ENCODE peak calls at places on chromosomes 3 and 15, in seven cellular contexts. J, Z, N, E, T, A and X are unnamed samples.

GRCh38 chr15:73760777-73761329 is 7.7 kb upstream of the INSYN1 start:
- DNase-seq in Z (no peak), J (no peak), T (no peak), A (no peak), E (no peak), N (no peak), X (no peak)

GRCh38 chr15:51801391-51801835 is 28.0 kb upstream of the TMOD3 start:
- DNase-seq in E (no peak), T (no peak), J (no peak), A (peak; percentile 22), Z (peak; percentile 32), N (peak; percentile 4), X (no peak)

GRCh38 chr3:126907557-126907956 is 75.4 kb upstream of the PLXNA1 start:
- DNase-seq in Z (no peak), N (no peak), J (no peak), E (no peak), T (no peak), A (no peak), X (no peak)

GRCh38 chr3:143668924-143669790 is 179.1 kb downstream of the SLC9A9 start:
- DNase-seq in A (peak; percentile 20), T (no peak), E (no peak), J (no peak), Z (peak; percentile 25), N (no peak), X (no peak)

GRCh38 chr15:80620931-80621330 is 74.2 kb upstream of the ABHD17C start:
- DNase-seq in T (no peak), A (no peak), J (no peak), Z (no peak), N (no peak), E (no peak), X (no peak)

GRCh38 chr3:167996514-167996913 is 99.2 kb downstream of the GOLIM4 start:
- DNase-seq in J (no peak), A (no peak), E (no peak), T (no peak), Z (no peak), N (no peak), X (no peak)

GRCh38 chr3:105430460-105430859 is 63.8 kb downstream of the ALCAM start:
- DNase-seq in E (no peak), A (no peak), N (no peak), J (no peak), T (no peak), Z (no peak), X (no peak)

GRCh38 chr15:63079938-63080626 is 37.5 kb downstream of the TPM1 start:
- DNase-seq in N (no peak), E (no peak), J (no peak), A (peak; percentile 51), T (no peak), Z (peak; percentile 47), X (peak; percentile 55)

GRCh38 chr3:27723803-27724458 is 1.8 kb upstream of the EOMES start:
- DNase-seq in Z (no peak), E (no peak), J (no peak), A (no peak), N (no peak), T (no peak), X (no peak)

GRCh38 chr15:51121118-51121517 is 26.4 kb upstream of the TNFAIP8L3 start:
- DNase-seq in E (no peak), A (peak; percentile 80), N (no peak), T (no peak), J (peak; percentile 91), Z (peak; percentile 98), X (peak; percentile 55)

GRCh38 chr3:170420307-170420821 is 1.7 kb downstream of the CLDN11 start:
- DNase-seq in T (no peak), Z (no peak), J (no peak), E (no peak), A (peak; percentile 40), N (peak; percentile 66), X (no peak)

GRCh38 chr15:100901702-100902435 is 17.3 kb upstream of the LRRK1 start:
- DNase-seq in N (no peak), A (no peak), J (no peak), T (no peak), E (no peak), Z (peak; percentile 19), X (peak; percentile 69)

GRCh38 chr15:51203797-51204196 is 109.1 kb upstream of the TNFAIP8L3 start:
- DNase-seq in E (no peak), Z (peak; percentile 98), J (no peak), A (no peak), N (no peak), T (no peak), X (no peak)

GRCh38 chr3:18295171-18295920 is 129.8 kb downstream of the SATB1 start:
- DNase-seq in E (no peak), J (peak; percentile 95), A (no peak), Z (peak; percentile 70), N (no peak), T (no peak), X (peak; percentile 19)

GRCh38 chr3:48528754-48529153 is 24.8 kb upstream of the SHISA5 start:
- DNase-seq in J (no peak), A (no peak), T (no peak), Z (peak; percentile 12), N (no peak), E (no peak), X (no peak)

GRCh38 chr15:51186846-51187340 is 92.2 kb upstream of the TNFAIP8L3 start:
- DNase-seq in Z (no peak), E (no peak), A (no peak), N (no peak), T (no peak), J (no peak), X (no peak)

GRCh38 chr15:80026754-80027153 is 32.7 kb upstream of the ZFAND6 start:
- DNase-seq in E (no peak), A (no peak), J (no peak), T (no peak), N (no peak), Z (no peak), X (peak; percentile 10)

GRCh38 chr3:71582612-71583568 is 638 bp downstream of the FOXP1 start:
- DNase-seq in A (peak; percentile 51), Z (no peak), N (peak; percentile 57), E (peak; percentile 41), T (peak; percentile 72), J (no peak), X (peak; percentile 74)

GRCh38 chr3:46736006-46736872 is 18.6 kb upstream of the PRSS50 start:
- DNase-seq in N (no peak), T (no peak), E (no peak), A (no peak), Z (no peak), J (no peak), X (no peak)

GRCh38 chr15:42373274-42373673 is 14.0 kb downstream of the CAPN3 start:
- DNase-seq in T (no peak), N (no peak), E (no peak), Z (no peak), A (no peak), J (no peak), X (no peak)

GRCh38 chr15:43828061-43828657 is 1.4 kb downstream of the WDR76 start:
- DNase-seq in A (peak; percentile 31), T (no peak), N (no peak), E (no peak), Z (no peak), J (no peak), X (peak; percentile 17)

GRCh38 chr15:25690673-25691543 is 172.2 kb downstream of the ATP10A start:
- DNase-seq in Z (peak; percentile 50), T (no peak), N (no peak), A (no peak), J (no peak), E (no peak), X (no peak)

GRCh38 chr15:42836251-42836650 is 84.3 kb downstream of the TTBK2 start:
- DNase-seq in J (no peak), Z (no peak), A (peak; percentile 6), E (no peak), T (no peak), N (no peak), X (no peak)

GRCh38 chr3:42526616-42527367 is 24.3 kb downstream of the VIPR1 start:
- DNase-seq in E (no peak), T (peak; percentile 20), J (no peak), Z (no peak), A (no peak), N (no peak), X (no peak)

GRCh38 chr3:13837751-13838150 is 42.1 kb downstream of the WNT7A start:
- DNase-seq in Z (no peak), E (no peak), T (no peak), N (no peak), A (no peak), J (no peak), X (no peak)